ENCODE peak calls at places on chromosome 1, in four cellular contexts. C is fibroblast of lung, F is spleen, S is breast epithelium. E is an unnamed sample.

GRCh38 chr1:230507671-230508407 is 81.7 kb upstream of the PGBD5 start:
- DNase-seq in S (no peak), C (peak), F (no peak), E (no peak)

GRCh38 chr1:107963009-107963408 is 2.0 kb downstream of the VAV3 start:
- DNase-seq in F (no peak), C (no peak), S (no peak), E (no peak)

GRCh38 chr1:67052741-67053534 is 1.0 kb downstream of the SLC35D1 start:
- DNase-seq in C (peak), F (peak), S (peak), E (peak)

GRCh38 chr1:207221934-207222351 is 99.5 kb upstream of the CD55 start:
- DNase-seq in S (no peak), C (no peak), F (no peak), E (no peak)

GRCh38 chr1:166676981-166677380 is 162.3 kb upstream of the POGK start:
- DNase-seq in F (no peak), S (no peak), C (no peak), E (no peak)

GRCh38 chr1:14498839-14499238 is 99.6 kb upstream of the KAZN start:
- DNase-seq in S (no peak), F (no peak), C (no peak), E (no peak)

GRCh38 chr1:244137725-244138124 is 86.6 kb downstream of the ZBTB18 start:
- DNase-seq in F (no peak), C (peak), S (no peak), E (no peak)

GRCh38 chr1:30763654-30764248 is 6.2 kb upstream of the LAPTM5 start:
- DNase-seq in F (no peak), S (no peak), C (peak), E (no peak)

GRCh38 chr1:68449901-68450300 is at the start of gene RPE65:
- DNase-seq in C (peak), S (no peak), F (no peak), E (no peak)

GRCh38 chr1:183881387-183882084 is 76.6 kb downstream of the RGL1 start:
- DNase-seq in C (peak), F (no peak), S (peak), E (no peak)

GRCh38 chr1:165189011-165189410 is 167.5 kb downstream of the LMX1A start:
- DNase-seq in F (no peak), C (no peak), S (no peak), E (no peak)

GRCh38 chr1:205317311-205317917 is 4.1 kb downstream of the NUAK2 start:
- DNase-seq in C (peak), S (peak), F (peak), E (no peak)

GRCh38 chr1:156153362-156153761 is at the start of gene SEMA4A:
- DNase-seq in F (no peak), S (peak), C (no peak), E (no peak)

GRCh38 chr1:189036628-189037027 is 1441.0 kb downstream of the BRINP3 start:
- DNase-seq in F (no peak), C (no peak), S (no peak), E (no peak)

GRCh38 chr1:15949453-15950245 is 26.3 kb downstream of the ZBTB17 start:
- DNase-seq in C (peak), S (peak), F (peak), E (peak)

GRCh38 chr1:3068400-3069361 is at the start of gene PRDM16:
- DNase-seq in F (peak), S (no peak), C (peak), E (no peak)

DNA sequence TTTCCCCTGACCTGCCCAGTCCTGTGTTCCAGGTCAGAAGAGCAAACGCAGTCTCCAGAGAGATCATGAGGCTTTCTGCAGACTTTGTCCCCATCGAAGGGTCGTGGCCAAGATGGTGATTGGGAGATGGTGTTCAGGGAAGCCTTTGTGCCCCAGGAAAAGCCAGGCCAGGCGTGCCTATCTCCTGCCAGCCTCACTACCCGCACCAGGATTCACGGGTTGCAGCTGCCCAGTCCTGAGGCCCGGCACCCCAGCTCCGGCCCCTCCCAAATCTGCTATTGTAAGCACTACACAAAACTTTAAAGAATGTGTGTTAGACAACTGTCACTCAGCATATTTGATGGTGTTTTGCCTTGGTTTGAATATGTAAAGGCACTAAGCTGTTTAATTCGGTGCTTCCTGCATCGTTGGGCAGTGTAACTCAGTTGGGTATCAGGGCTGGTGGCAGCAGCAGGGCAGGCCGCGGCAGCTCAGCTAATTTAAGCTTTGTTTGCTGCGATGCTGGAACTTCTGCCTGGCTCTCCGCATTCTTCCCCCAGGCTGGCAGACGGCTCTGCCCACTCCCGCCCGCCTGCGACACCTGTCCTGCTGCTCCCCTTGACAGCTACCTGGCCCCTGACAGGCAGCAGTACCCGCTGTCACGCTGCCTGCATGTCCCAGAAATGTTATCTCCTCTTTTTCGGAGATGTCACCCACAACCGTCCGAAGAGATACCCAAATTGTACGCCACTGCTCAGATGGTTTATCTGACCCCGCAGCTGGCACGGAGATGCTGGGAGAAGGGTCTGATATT is 209.0 kb upstream of the VAMP3 start:
- DNase-seq in F (peak), C (no peak), S (no peak), E (no peak)
- TF ChIP-seq CTCF in F (no peak), C (no peak), S (no peak), E (no peak)

DNA sequence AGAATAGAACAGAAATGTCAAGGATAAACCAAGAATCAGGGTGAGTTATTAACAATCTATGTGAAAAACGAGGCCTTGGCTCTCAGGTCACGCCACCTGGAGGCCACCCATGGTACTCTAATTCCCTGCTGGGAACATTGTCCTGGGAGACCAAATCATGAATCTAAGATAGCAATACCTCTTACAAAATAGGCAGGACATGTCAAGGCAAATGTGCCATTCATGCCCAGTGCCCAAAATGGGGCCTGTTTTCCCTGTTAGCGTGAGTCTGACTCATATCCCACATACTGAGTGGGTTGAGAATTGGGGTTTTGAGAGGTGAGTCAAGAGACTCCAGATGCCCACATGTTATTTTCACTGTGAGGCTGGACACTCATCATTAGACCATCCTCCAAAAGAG is 380.8 kb downstream of the HHIPL2 start:
- DNase-seq in S (peak), F (no peak), C (peak), E (peak)
- TF ChIP-seq CTCF in S (peak), F (peak), C (peak), E (peak)

GRCh38 chr1:17572264-17572985 is 32.9 kb downstream of the ARHGEF10L start:
- DNase-seq in S (no peak), C (no peak), F (no peak), E (peak)
- TF ChIP-seq CTCF in S (peak), C (peak), F (peak), E (peak)

DNA sequence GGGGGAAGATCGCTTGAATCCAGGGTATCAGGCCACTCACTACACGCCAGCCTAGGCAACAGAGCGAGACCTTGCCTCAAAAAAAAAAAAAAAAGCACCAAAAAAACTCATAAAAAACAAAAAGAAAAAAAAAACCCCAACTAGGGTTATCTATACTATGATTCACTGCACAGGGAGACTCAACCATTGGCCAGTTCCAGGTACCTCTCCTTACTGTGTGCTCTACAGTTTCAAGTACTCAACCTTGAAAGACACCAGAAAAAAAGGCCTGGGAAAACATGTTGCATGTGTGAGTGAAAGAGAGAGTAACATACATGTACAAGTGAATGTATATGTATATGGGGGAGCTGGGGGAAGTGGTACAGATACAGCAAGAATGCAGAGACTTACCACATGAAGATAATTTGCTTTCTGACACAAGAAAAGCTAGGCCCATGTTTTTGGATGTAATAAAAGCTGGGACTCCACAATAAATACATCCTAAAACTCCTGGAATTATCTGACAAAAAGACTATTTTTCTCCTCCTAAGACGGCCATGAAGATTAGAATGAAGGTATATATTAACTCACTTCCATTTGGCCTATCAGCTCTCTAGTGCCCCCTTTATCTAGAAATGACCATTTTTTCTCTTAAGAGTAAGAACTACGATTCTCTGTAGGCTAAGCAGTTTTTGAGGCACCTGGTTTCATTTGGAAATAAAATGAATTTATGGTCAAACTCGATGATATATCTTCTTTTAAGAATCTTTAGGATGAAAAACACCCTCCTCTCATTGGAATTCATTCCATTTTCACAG is 52.2 kb downstream of the SLC27A3 start:
- DNase-seq in S (no peak), C (no peak), F (no peak), E (no peak)
- TF ChIP-seq CTCF in S (no peak), C (peak), F (no peak), E (no peak)

GRCh38 chr1:54569339-54569738 is 21.3 kb downstream of the ACOT11 start:
- DNase-seq in F (peak), S (no peak), C (peak), E (no peak)

GRCh38 chr1:54572236-54572850 is 24.3 kb downstream of the ACOT11 start:
- DNase-seq in C (no peak), F (peak), S (no peak), E (no peak)

GRCh38 chr1:54570161-54570560 is 22.1 kb downstream of the ACOT11 start:
- DNase-seq in S (no peak), C (no peak), F (peak), E (no peak)

GRCh38 chr1:54571803-54572202 is 23.8 kb downstream of the ACOT11 start:
- DNase-seq in F (peak), C (no peak), S (no peak), E (no peak)

GRCh38 chr1:54571326-54571725 is 23.3 kb downstream of the ACOT11 start:
- DNase-seq in S (no peak), C (no peak), F (peak), E (no peak)
- TF ChIP-seq CTCF in S (no peak), C (no peak), F (no peak), E (no peak)

E was measured in GM13976.